ENCODE peak calls at places on chromosomes 4 and X, in four cellular contexts. O is tibial artery, Z is B cell, R is BJ. V is an unnamed sample.

GRCh38 chr4:13541176-13541604 is 3.1 kb downstream of the NKX3-2 start:
- DNase-seq in O (no peak), Z (no peak), R (no peak), V (no peak)

GRCh38 chrX:46849933-46850332 is 13.1 kb downstream of the RP2 start:
- DNase-seq in O (no peak), Z (no peak), R (no peak), V (no peak)

GRCh38 chrX:133258481-133258880 is 40.3 kb upstream of the TFDP3 start:
- DNase-seq in O (no peak), Z (no peak), R (peak; percentile 5), V (no peak)

GRCh38 chr4:135418353-135418752 is 1216.8 kb upstream of the PABPC4L start:
- DNase-seq in O (no peak), Z (no peak), R (no peak), V (no peak)

GRCh38 chrX:23332101-23332887 is 2.4 kb upstream of the PTCHD1 start:
- DNase-seq in O (peak; percentile 69), Z (no peak), R (no peak), V (peak; percentile 20)

GRCh38 chrX:134631404-134632346 is 26.6 kb downstream of the PLAC1 start:
- DNase-seq in O (no peak), Z (no peak), R (peak; percentile 60), V (no peak)

GRCh38 chr4:136750898-136751297 is 781.4 kb downstream of the PCDH18 start:
- DNase-seq in O (no peak), Z (no peak), R (no peak), V (no peak)

GRCh38 chr4:58139269-58139668 is 1029.1 kb upstream of the IGFBP7 start:
- DNase-seq in O (no peak), Z (no peak), R (no peak), V (no peak)

GRCh38 chr4:148284526-148285193 is 157.6 kb downstream of the NR3C2 start:
- DNase-seq in O (no peak), Z (no peak), R (no peak), V (no peak)

GRCh38 chr4:15469402-15470148 is at the start of gene CC2D2A:
- DNase-seq in O (no peak), Z (no peak), R (no peak), V (no peak)

GRCh38 chr4:88736264-88736663 is 38.6 kb upstream of the NAP1L5 start:
- DNase-seq in O (no peak), Z (no peak), R (no peak), V (no peak)

GRCh38 chrX:32137525-32137924 is 1065.7 kb upstream of the FTHL17 start:
- DNase-seq in O (no peak), Z (no peak), R (no peak), V (no peak)

GRCh38 chr4:548976-549375 is 27.1 kb downstream of the TMEM271 start:
- DNase-seq in O (no peak), Z (no peak), R (no peak), V (no peak)

GRCh38 chr4:76058888-76059426 is 15.6 kb upstream of the ART3 start:
- DNase-seq in O (no peak), Z (no peak), R (no peak), V (no peak)

GRCh38 chr4:3267576-3268394 is 18.8 kb downstream of the MSANTD1 start:
- DNase-seq in O (no peak), Z (no peak), R (no peak), V (no peak)

GRCh38 chrX:49172280-49172780 is 632 bp downstream of the PLP2 start:
- DNase-seq in O (peak; percentile 87), Z (peak; percentile 81), R (peak; percentile 17), V (peak; percentile 84)

GRCh38 chr4:152696764-152697250 is 17.0 kb upstream of the TMEM154 start:
- DNase-seq in O (no peak), Z (peak; percentile 80), R (no peak), V (peak; percentile 62)

GRCh38 chr4:82644731-82645126 is 82.9 kb upstream of the TMEM150C start:
- DNase-seq in O (no peak), Z (no peak), R (no peak), V (no peak)

GRCh38 chr4:54779797-54780196 is 122.0 kb downstream of the KIT start:
- DNase-seq in O (no peak), Z (no peak), R (no peak), V (no peak)

GRCh38 chr4:85873566-85873965 is 398.6 kb downstream of the ARHGAP24 start:
- DNase-seq in O (no peak), Z (no peak), R (no peak), V (no peak)

GRCh38 chr4:105805501-105806120 is 89.7 kb upstream of the NPNT start:
- DNase-seq in O (no peak), Z (no peak), R (no peak), V (no peak)

GRCh38 chr4:152953514-152953913 is 17.4 kb downstream of the FHDC1 start:
- DNase-seq in O (no peak), Z (no peak), R (no peak), V (no peak)

GRCh38 chr4:125316391-125316780 is 1.6 kb downstream of the FAT4 start:
- DNase-seq in O (peak; percentile 75), Z (no peak), R (no peak), V (peak; percentile 11)

GRCh38 chr4:143352052-143352451 is 15.4 kb downstream of the GAB1 start:
- DNase-seq in O (no peak), Z (no peak), R (no peak), V (no peak)

GRCh38 chr4:92634891-92635290 is 331.1 kb downstream of the GRID2 start:
- DNase-seq in O (no peak), Z (no peak), R (no peak), V (no peak)

GRCh38 chrX:16897445-16897844 is 27.3 kb upstream of the RBBP7 start:
- DNase-seq in O (no peak), Z (no peak), R (no peak), V (no peak)

GRCh38 chr4:8647626-8648025 is 55.1 kb downstream of the CPZ start:
- DNase-seq in O (peak; percentile 50), Z (peak; percentile 19), R (no peak), V (no peak)

GRCh38 chr4:77931452-77932135 is 69.0 kb downstream of the MRPL1 start:
- DNase-seq in O (no peak), Z (no peak), R (no peak), V (no peak)

GRCh38 chr4:36243355-36244256 is 708 bp downstream of the ARAP2 start:
- DNase-seq in O (peak; percentile 64), Z (peak; percentile 54), R (no peak), V (peak; percentile 73)

V was measured in stimulated activated CD4-positive, alpha-beta T cell treated with anti-CD3 and anti-CD28 coated beads, Interleukin-15, amount 100 ng/mL, for 24 hours.